ENCODE peak calls at places on chromosomes 5 and 9, in four cellular contexts. A, Z, H and Q are unnamed samples.

GRCh38 chr9:13587581-13587980 is 308.1 kb upstream of the MPDZ start:
- DNase-seq in A (no peak), Z (no peak), H (no peak), Q (no peak)

GRCh38 chr5:134426362-134426761 is 14.7 kb upstream of the CDKN2AIPNL start:
- DNase-seq in A (no peak), Z (no peak), H (no peak), Q (no peak)

GRCh38 chr9:117030254-117030768 is 343.2 kb downstream of the TRIM32 start:
- DNase-seq in A (no peak), Z (no peak), H (no peak), Q (no peak)

GRCh38 chr5:86909896-86910295 is 292.2 kb downstream of the COX7C start:
- DNase-seq in A (no peak), Z (peak), H (no peak), Q (no peak)

GRCh38 chr5:10863763-10864383 is 102.8 kb upstream of the DAP start:
- DNase-seq in A (peak), Z (no peak), H (peak), Q (peak)

GRCh38 chr5:81552844-81553569 is 159.1 kb upstream of the ACOT12 start:
- DNase-seq in A (no peak), Z (no peak), H (no peak), Q (no peak)

GRCh38 chr5:174311531-174312269 is 266.2 kb downstream of the NSG2 start:
- DNase-seq in A (peak), Z (no peak), H (peak), Q (no peak)

GRCh38 chr9:2321523-2322148 is 300.0 kb upstream of the VLDLR start:
- DNase-seq in A (no peak), Z (no peak), H (no peak), Q (no peak)

GRCh38 chr5:78361226-78361993 is 993 bp downstream of the SCAMP1 start:
- DNase-seq in A (peak), Z (no peak), H (peak), Q (peak)

DNA sequence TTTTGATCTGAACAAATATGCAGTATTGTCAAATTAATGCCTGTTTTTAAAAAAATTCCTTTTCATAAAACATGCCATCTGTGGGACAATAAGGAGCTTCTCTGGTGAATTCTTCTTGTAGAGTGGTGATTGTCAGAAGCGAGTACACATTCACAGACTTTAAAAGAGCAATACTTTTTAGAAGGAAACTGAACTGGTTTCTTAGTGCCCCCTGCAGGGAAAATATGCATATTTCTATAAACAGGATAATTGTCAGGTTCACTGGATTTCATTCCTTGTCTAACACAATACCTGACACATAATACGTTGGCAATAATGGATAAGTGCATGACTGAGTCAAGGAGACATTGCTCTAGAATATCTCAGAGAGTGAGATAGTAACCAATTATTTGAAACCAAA is 133.7 kb downstream of the KIF4B start:
- DNase-seq in A (no peak), Z (no peak), H (no peak), Q (no peak)
- TF ChIP-seq CTCF in A (no peak), Z (no peak), H (peak), Q (peak)

DNA sequence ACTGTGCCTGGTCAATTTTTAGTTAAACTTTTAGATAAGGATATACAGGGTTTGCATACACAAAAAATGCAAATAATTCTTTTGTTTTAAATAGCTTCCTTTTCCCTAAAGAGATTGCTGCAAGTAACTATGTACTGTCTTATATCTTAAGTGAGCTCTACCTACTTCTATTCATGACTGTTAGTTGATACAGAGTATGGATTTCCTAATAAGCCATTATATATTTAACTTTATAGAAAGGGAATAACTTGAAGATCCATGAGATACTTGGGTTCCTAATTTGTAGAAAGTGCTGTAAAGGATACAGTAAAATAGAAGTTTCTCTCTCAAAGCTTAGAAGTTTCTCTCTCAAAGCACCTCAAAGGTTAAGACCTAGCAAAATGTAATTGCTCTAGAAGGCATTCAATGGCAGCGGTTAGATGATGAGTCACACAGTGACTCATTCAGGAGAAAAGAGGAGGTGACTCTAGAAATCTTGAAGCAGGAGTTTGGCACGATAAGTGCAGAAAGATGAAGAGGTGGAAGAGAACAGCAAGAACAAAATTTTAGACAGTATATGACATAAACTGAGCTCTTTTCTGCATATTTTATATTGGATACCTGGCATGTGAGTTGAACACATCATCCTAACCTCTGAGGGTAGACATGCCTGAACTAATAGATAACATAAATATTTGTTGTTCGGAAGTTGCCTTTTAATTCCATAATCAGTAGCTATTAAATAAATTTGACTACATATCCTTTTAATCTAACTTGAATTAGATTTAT is 5.5 kb upstream of the DNAJC21 start:
- DNase-seq in A (no peak), Z (no peak), H (peak), Q (no peak)
- H3K4me3 ChIP-seq in A (no peak), Z (no peak), H (no peak), Q (no peak)

DNA sequence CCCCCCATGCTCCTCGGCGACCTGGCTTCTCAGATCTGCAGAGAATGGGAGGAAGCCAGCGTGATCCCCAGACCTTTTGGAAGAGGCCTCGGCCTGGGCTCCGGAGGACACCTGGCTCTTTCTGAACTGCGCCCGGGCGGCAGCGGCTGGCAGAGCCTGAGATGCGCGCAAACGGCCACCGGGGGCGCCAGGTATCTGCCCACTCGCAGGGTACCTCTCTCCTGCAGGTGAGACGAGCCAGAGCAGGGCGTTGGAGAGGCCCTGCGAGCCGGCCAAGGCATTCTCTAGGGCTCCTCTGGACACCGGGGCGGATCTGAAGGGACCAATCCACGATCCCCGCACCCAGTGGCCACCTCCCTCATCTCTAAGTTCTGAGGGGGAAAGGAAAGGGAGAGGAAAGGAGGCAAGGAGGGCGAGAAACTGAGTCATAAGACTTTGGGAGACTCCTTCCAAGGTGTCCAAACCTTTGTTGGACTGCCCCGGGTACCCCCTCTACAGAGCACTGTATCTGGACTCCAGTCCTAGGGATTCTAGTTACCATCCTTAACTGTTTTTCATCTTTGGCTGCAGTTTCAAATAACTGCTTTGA is 55.0 kb upstream of the SLC46A2 start:
- DNase-seq in A (no peak), Z (no peak), H (no peak), Q (no peak)
- TF ChIP-seq CTCF in A (no peak), Z (no peak), H (peak), Q (no peak)

GRCh38 chr5:14168139-14168792 is 25.1 kb downstream of the TRIO start:
- DNase-seq in A (no peak), Z (no peak), H (no peak), Q (no peak)
- H3K4me3 ChIP-seq in A (no peak), Z (no peak), H (no peak), Q (no peak)

DNA sequence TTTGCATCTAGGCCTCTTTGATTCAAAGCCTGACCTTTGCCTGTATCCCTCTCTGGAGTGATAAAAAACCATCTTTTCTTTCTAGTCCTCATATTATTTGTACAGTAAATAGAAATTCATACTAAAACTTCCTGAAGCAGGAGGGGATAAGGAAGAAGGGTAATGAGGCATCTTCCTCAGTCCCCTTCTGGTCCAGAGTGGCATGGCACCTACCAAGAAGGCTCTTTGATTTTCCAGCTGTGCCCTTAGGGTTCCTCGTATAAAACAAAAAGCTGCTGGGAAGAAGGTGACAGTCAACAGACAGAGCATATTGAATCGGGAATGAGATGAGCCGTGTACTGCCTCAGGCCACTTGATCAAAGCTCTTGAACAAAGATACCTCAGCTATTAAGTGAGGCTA is 71.9 kb upstream of the SPDL1 start:
- DNase-seq in A (no peak), Z (no peak), H (no peak), Q (no peak)
- TF ChIP-seq CTCF in A (no peak), Z (no peak), H (no peak), Q (no peak)

GRCh38 chr5:43418561-43418960 is 6.4 kb upstream of the CCL28 start:
- DNase-seq in A (no peak), Z (no peak), H (no peak), Q (no peak)
- H3K4me3 ChIP-seq in A (no peak), Z (no peak), H (no peak), Q (no peak)